ENCODE peak calls at places on chromosomes 16 and 17, in ten cellular contexts. J, A, L, S, Y, Z, Q, D, N and K are unnamed samples.

GRCh38 chr16:53056528-53056881 is 1.7 kb downstream of the CHD9 start:
- DNase-seq in J (no peak), A (no peak), L (no peak), S (no peak), Y (peak; percentile 52), Z (no peak), Q (no peak), D (no peak), N (no peak), K (no peak)

GRCh38 chr17:19867094-19867653 is 562 bp downstream of the ULK2 start:
- DNase-seq in J (peak; percentile 72), A (no peak), L (no peak), S (peak; percentile 66), Y (peak; percentile 60), Z (no peak), Q (peak; percentile 43), D (peak; percentile 54), N (peak; percentile 64), K (peak; percentile 54)

GRCh38 chr16:56506941-56507340 is 12.9 kb downstream of the BBS2 start:
- DNase-seq in J (no peak), A (no peak), L (no peak), S (no peak), Y (peak; percentile 33), Z (no peak), Q (no peak), D (no peak), N (no peak), K (no peak)

GRCh38 chr17:30958187-30958586 is 12.7 kb upstream of the RNF135 start:
- DNase-seq in J (no peak), A (no peak), L (no peak), S (no peak), Y (no peak), Z (no peak), Q (no peak), D (no peak), N (no peak), K (no peak)

GRCh38 chr17:63775420-63775819 is 1.4 kb downstream of the DDX42 start:
- DNase-seq in J (no peak), A (peak; percentile 12), L (no peak), S (no peak), Y (peak; percentile 14), Z (no peak), Q (no peak), D (no peak), N (no peak), K (no peak)

GRCh38 chr17:29495011-29495410 is 71.8 kb downstream of the ABHD15 start:
- DNase-seq in J (no peak), A (no peak), L (no peak), S (no peak), Y (peak; percentile 12), Z (no peak), Q (no peak), D (no peak), N (no peak), K (no peak)

GRCh38 chr17:75755205-75755901 is 9.6 kb downstream of the GALK1 start:
- DNase-seq in J (peak; percentile 48), A (no peak), L (no peak), S (no peak), Y (no peak), Z (no peak), Q (no peak), D (no peak), N (no peak), K (no peak)

GRCh38 chr17:57518587-57519118 is 226.4 kb downstream of the CCDC182 start:
- DNase-seq in J (no peak), A (no peak), L (no peak), S (peak; percentile 59), Y (no peak), Z (no peak), Q (no peak), D (no peak), N (no peak), K (peak; percentile 72)

GRCh38 chr17:37148171-37148570 is 199.4 kb downstream of the AATF start:
- DNase-seq in J (no peak), A (no peak), L (no peak), S (peak; percentile 11), Y (no peak), Z (no peak), Q (no peak), D (no peak), N (peak; percentile 36), K (no peak)

GRCh38 chr16:72819345-72819744 is 228.6 kb downstream of the ZFHX3 start:
- DNase-seq in J (no peak), A (no peak), L (no peak), S (no peak), Y (peak; percentile 75), Z (no peak), Q (no peak), D (no peak), N (no peak), K (no peak)

GRCh38 chr16:71840052-71840451 is 5.7 kb upstream of the ATXN1L start:
- DNase-seq in J (no peak), A (no peak), L (no peak), S (no peak), Y (no peak), Z (no peak), Q (no peak), D (no peak), N (no peak), K (no peak)

GRCh38 chr16:8720967-8721692 is 46.7 kb downstream of the ABAT start:
- DNase-seq in J (no peak), A (no peak), L (no peak), S (no peak), Y (no peak), Z (no peak), Q (no peak), D (no peak), N (no peak), K (no peak)

GRCh38 chr16:89581045-89581695 is 5.6 kb downstream of the CPNE7 start:
- DNase-seq in J (no peak), A (no peak), L (no peak), S (no peak), Y (peak; percentile 89), Z (no peak), Q (no peak), D (no peak), N (no peak), K (no peak)

GRCh38 chr17:82862758-82863645 is 23.2 kb upstream of the ZNF750 start:
- DNase-seq in J (peak; percentile 48), A (no peak), L (no peak), S (no peak), Y (no peak), Z (no peak), Q (no peak), D (no peak), N (no peak), K (no peak)

GRCh38 chr17:55390364-55390977 is 31.2 kb downstream of the MMD start:
- DNase-seq in J (no peak), A (no peak), L (no peak), S (no peak), Y (no peak), Z (no peak), Q (no peak), D (no peak), N (no peak), K (no peak)

GRCh38 chr17:71114911-71115668 is 945.8 kb downstream of the KCNJ2 start:
- DNase-seq in J (no peak), A (no peak), L (no peak), S (no peak), Y (no peak), Z (no peak), Q (no peak), D (no peak), N (no peak), K (no peak)

GRCh38 chr17:9571201-9571600 is 4.4 kb downstream of the STX8 start:
- DNase-seq in J (no peak), A (no peak), L (no peak), S (no peak), Y (no peak), Z (no peak), Q (no peak), D (no peak), N (no peak), K (no peak)

GRCh38 chr17:17343160-17343735 is 40.1 kb downstream of the NT5M start:
- DNase-seq in J (peak; percentile 16), A (no peak), L (no peak), S (no peak), Y (no peak), Z (no peak), Q (no peak), D (no peak), N (no peak), K (no peak)

GRCh38 chr16:88669986-88670385 is 7.1 kb upstream of the MVD start:
- DNase-seq in J (no peak), A (no peak), L (no peak), S (no peak), Y (no peak), Z (no peak), Q (no peak), D (no peak), N (no peak), K (no peak)

GRCh38 chr17:10518271-10519037 is at the start of gene MYH1:
- DNase-seq in J (no peak), A (no peak), L (no peak), S (no peak), Y (no peak), Z (no peak), Q (no peak), D (no peak), N (no peak), K (no peak)

GRCh38 chr16:19137201-19137601 is 23.4 kb downstream of the ITPRIPL2 start:
- DNase-seq in J (no peak), A (no peak), L (no peak), S (no peak), Y (peak; percentile 82), Z (no peak), Q (no peak), D (no peak), N (peak; percentile 75), K (no peak)

GRCh38 chr17:27086526-27086925 is 207.4 kb upstream of the WSB1 start:
- DNase-seq in J (no peak), A (no peak), L (no peak), S (no peak), Y (no peak), Z (no peak), Q (no peak), D (no peak), N (no peak), K (no peak)
- H3K9me3 ChIP-seq in J (no peaks in the 10 kb centered on the region), A (no peaks in the 10 kb centered on the region), L (no peaks in the 10 kb centered on the region), S (no peaks in the 10 kb centered on the region), Y (no peaks in the 10 kb centered on the region), Z (peaks cover 10% of the 10 kb centered on the region), Q (no peaks in the 10 kb centered on the region), D (no peaks in the 10 kb centered on the region), N (no peaks in the 10 kb centered on the region), K (no peaks in the 10 kb centered on the region)

GRCh38 chr17:40069751-40070643 is 7.2 kb downstream of the THRA start:
- DNase-seq in J (peak; percentile 73), A (no peak), L (no peak), S (peak; percentile 69), Y (peak; percentile 25), Z (no peak), Q (peak; percentile 34), D (no peak), N (peak; percentile 90), K (no peak)
- H3K4me1 ChIP-seq in J (peaks cover 49% of the 10 kb centered on the region), A (peaks cover 18% of the 10 kb centered on the region), L (peaks cover 100% of the 10 kb centered on the region), S (peaks cover 63% of the 10 kb centered on the region), Y (peaks cover 33% of the 10 kb centered on the region), Z (peaks cover 58% of the 10 kb centered on the region), Q (peaks cover 87% of the 10 kb centered on the region), D (peaks cover 64% of the 10 kb centered on the region), N (peaks cover 48% of the 10 kb centered on the region), K (peaks cover 72% of the 10 kb centered on the region)

GRCh38 chr17:45948881-45949624 is 50.0 kb upstream of the STH start:
- DNase-seq in J (peak; percentile 74), A (peak; percentile 70), L (no peak), S (peak; percentile 71), Y (peak; percentile 83), Z (peak; percentile 66), Q (peak; percentile 48), D (peak; percentile 41), N (peak; percentile 59), K (peak; percentile 85)
- H3K4me3 ChIP-seq in J (peak overlapping the region; percentile 12), A (no peak overlapping the region), L (peak overlapping the region; percentile 34), S (peak overlapping the region; percentile 23), Y (peak overlapping the region; percentile 50), Z (no peak overlapping the region), Q (no peak overlapping the region), D (no peak overlapping the region), N (no peak overlapping the region), K (no peak overlapping the region)

GRCh38 chr17:1322469-1322868 is 43.0 kb downstream of the TRARG1 start:
- DNase-seq in J (no peak), A (no peak), L (no peak), S (no peak), Y (no peak), Z (no peak), Q (no peak), D (no peak), N (no peak), K (no peak)
- H3K9me3 ChIP-seq in J (no peaks in the 10 kb centered on the region), A (no peaks in the 10 kb centered on the region), L (no peaks in the 10 kb centered on the region), S (no peaks in the 10 kb centered on the region), Y (no peaks in the 10 kb centered on the region), Z (no peaks in the 10 kb centered on the region), Q (no peaks in the 10 kb centered on the region), D (no peaks in the 10 kb centered on the region), N (no peaks in the 10 kb centered on the region), K (no peaks in the 10 kb centered on the region)